ENCODE peak calls at places on chromosomes 6 and 20, in four cellular contexts. One of them, this sample, is unnamed.

GRCh38 chr6:111752476-111752875 is 120.8 kb downstream of the FYN start:
- DNase-seq in cardiac fibroblast: no peak
- DNase-seq in lung: no peak
- DNase-seq in aorta: no peak
- DNase-seq in this sample: no peak

GRCh38 chr6:109944448-109944847 is 33.7 kb upstream of the GPR6 start:
- DNase-seq in cardiac fibroblast: no peak
- DNase-seq in lung: no peak
- DNase-seq in aorta: no peak
- DNase-seq in this sample: no peak

GRCh38 chr6:80245043-80245442 is 138.6 kb downstream of the BCKDHB start:
- DNase-seq in cardiac fibroblast: no peak
- DNase-seq in lung: no peak
- DNase-seq in aorta: no peak
- DNase-seq in this sample: no peak

GRCh38 chr6:147560670-147561069 is 52.2 kb downstream of the SAMD5 start:
- DNase-seq in cardiac fibroblast: no peak
- DNase-seq in lung: no peak
- DNase-seq in aorta: no peak
- DNase-seq in this sample: no peak

GRCh38 chr20:32112862-32113261 is 3.3 kb downstream of the TM9SF4 start:
- DNase-seq in cardiac fibroblast: no peak
- DNase-seq in lung: peak
- DNase-seq in aorta: no peak
- DNase-seq in this sample: no peak

GRCh38 chr6:83193747-83194582 is 808 bp downstream of the RWDD2A start:
- DNase-seq in cardiac fibroblast: peak
- DNase-seq in lung: peak
- DNase-seq in aorta: peak
- DNase-seq in this sample: peak

GRCh38 chr6:116779569-116780164 is 14.1 kb upstream of the FAM162B start:
- DNase-seq in cardiac fibroblast: peak
- DNase-seq in lung: no peak
- DNase-seq in aorta: no peak
- DNase-seq in this sample: no peak

GRCh38 chr6:55082021-55082420 is 92.3 kb upstream of the HCRTR2 start:
- DNase-seq in cardiac fibroblast: no peak
- DNase-seq in lung: no peak
- DNase-seq in aorta: no peak
- DNase-seq in this sample: no peak

GRCh38 chr6:43709654-43710303 is 22.2 kb upstream of the MRPS18A start:
- DNase-seq in cardiac fibroblast: peak
- DNase-seq in lung: no peak
- DNase-seq in aorta: peak
- DNase-seq in this sample: no peak

GRCh38 chr20:5524886-5525285 is 208.1 kb upstream of the PROKR2 start:
- DNase-seq in cardiac fibroblast: no peak
- DNase-seq in lung: no peak
- DNase-seq in aorta: no peak
- DNase-seq in this sample: no peak

GRCh38 chr6:132498638-132499037 is 14.3 kb downstream of the STX7 start:
- DNase-seq in cardiac fibroblast: no peak
- DNase-seq in lung: no peak
- DNase-seq in aorta: no peak
- DNase-seq in this sample: no peak

GRCh38 chr6:37867756-37868446 is 48.4 kb downstream of the ZFAND3 start:
- DNase-seq in cardiac fibroblast: no peak
- DNase-seq in lung: no peak
- DNase-seq in aorta: no peak
- DNase-seq in this sample: no peak

GRCh38 chr20:58140787-58141396 is 87.6 kb downstream of the ANKRD60 start:
- DNase-seq in cardiac fibroblast: no peak
- DNase-seq in lung: no peak
- DNase-seq in aorta: peak
- DNase-seq in this sample: no peak

GRCh38 chr6:73817238-73817637 is 121.2 kb downstream of the CD109 start:
- DNase-seq in cardiac fibroblast: no peak
- DNase-seq in lung: no peak
- DNase-seq in aorta: no peak
- DNase-seq in this sample: no peak
- H3K4me3 ChIP-seq in cardiac fibroblast: no peak
- H3K4me3 ChIP-seq in lung: no peak
- H3K4me3 ChIP-seq in aorta: no peak
- H3K4me3 ChIP-seq in this sample: no peak

GRCh38 chr20:33322456-33322855 is 39.4 kb downstream of the BPIFB1 start:
- DNase-seq in cardiac fibroblast: no peak
- DNase-seq in lung: no peak
- DNase-seq in aorta: no peak
- DNase-seq in this sample: no peak

GRCh38 chr20:33325350-33325749 is 42.3 kb downstream of the BPIFB1 start:
- DNase-seq in cardiac fibroblast: no peak
- DNase-seq in lung: no peak
- DNase-seq in aorta: no peak
- DNase-seq in this sample: no peak

GRCh38 chr20:33328157-33328556 is 45.1 kb downstream of the BPIFB1 start:
- DNase-seq in cardiac fibroblast: no peak
- DNase-seq in lung: no peak
- DNase-seq in aorta: no peak
- DNase-seq in this sample: no peak

GRCh38 chr20:33319986-33320385 is 37.0 kb downstream of the BPIFB1 start:
- DNase-seq in cardiac fibroblast: no peak
- DNase-seq in lung: no peak
- DNase-seq in aorta: no peak
- DNase-seq in this sample: no peak

DNA sequence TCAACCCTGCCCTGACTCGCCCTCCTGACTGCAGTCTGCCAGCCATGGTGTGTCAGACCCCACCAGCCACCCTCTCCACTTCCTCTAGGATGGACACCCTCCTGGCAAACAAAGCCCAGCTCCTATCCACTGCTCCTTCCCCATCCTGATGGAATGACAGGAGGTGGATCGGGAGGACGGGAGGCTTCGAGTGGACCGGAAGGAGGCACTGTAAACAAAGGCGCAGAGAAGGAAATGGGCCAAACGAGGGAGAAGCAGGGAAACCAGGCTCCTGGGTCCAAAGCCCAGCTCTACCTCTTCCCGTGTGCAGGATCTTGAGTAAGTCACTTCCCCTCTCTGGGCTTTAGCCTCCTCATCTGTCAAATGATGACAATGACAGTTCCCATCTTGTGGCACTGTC is 40.2 kb downstream of the BPIFB1 start:
- DNase-seq in cardiac fibroblast: no peak
- DNase-seq in lung: no peak
- DNase-seq in aorta: no peak
- DNase-seq in this sample: no peak
- H3K4me3 ChIP-seq in cardiac fibroblast: no peak
- H3K4me3 ChIP-seq in lung: no peak
- H3K4me3 ChIP-seq in aorta: no peak
- H3K4me3 ChIP-seq in this sample: no peak

GRCh38 chr6:12957321-12958051 is 240.9 kb downstream of the PHACTR1 start:
- DNase-seq in cardiac fibroblast: peak
- DNase-seq in lung: peak
- DNase-seq in aorta: peak
- DNase-seq in this sample: peak

GRCh38 chr6:12961761-12962160 is 245.2 kb downstream of the PHACTR1 start:
- DNase-seq in cardiac fibroblast: no peak
- DNase-seq in lung: no peak
- DNase-seq in aorta: no peak
- DNase-seq in this sample: no peak

GRCh38 chr6:12958052-12958706 is 241.6 kb downstream of the PHACTR1 start:
- DNase-seq in cardiac fibroblast: peak
- DNase-seq in lung: no peak
- DNase-seq in aorta: no peak
- DNase-seq in this sample: no peak

GRCh38 chr6:12955996-12956395 is 239.4 kb downstream of the PHACTR1 start:
- DNase-seq in cardiac fibroblast: no peak
- DNase-seq in lung: no peak
- DNase-seq in aorta: no peak
- DNase-seq in this sample: no peak

GRCh38 chr6:12956991-12957320 is 240.4 kb downstream of the PHACTR1 start:
- DNase-seq in cardiac fibroblast: no peak
- DNase-seq in lung: no peak
- DNase-seq in aorta: no peak
- DNase-seq in this sample: no peak
- H3K4me3 ChIP-seq in cardiac fibroblast: peak
- H3K4me3 ChIP-seq in lung: peak
- H3K4me3 ChIP-seq in aorta: peak
- H3K4me3 ChIP-seq in this sample: peak

DNA sequence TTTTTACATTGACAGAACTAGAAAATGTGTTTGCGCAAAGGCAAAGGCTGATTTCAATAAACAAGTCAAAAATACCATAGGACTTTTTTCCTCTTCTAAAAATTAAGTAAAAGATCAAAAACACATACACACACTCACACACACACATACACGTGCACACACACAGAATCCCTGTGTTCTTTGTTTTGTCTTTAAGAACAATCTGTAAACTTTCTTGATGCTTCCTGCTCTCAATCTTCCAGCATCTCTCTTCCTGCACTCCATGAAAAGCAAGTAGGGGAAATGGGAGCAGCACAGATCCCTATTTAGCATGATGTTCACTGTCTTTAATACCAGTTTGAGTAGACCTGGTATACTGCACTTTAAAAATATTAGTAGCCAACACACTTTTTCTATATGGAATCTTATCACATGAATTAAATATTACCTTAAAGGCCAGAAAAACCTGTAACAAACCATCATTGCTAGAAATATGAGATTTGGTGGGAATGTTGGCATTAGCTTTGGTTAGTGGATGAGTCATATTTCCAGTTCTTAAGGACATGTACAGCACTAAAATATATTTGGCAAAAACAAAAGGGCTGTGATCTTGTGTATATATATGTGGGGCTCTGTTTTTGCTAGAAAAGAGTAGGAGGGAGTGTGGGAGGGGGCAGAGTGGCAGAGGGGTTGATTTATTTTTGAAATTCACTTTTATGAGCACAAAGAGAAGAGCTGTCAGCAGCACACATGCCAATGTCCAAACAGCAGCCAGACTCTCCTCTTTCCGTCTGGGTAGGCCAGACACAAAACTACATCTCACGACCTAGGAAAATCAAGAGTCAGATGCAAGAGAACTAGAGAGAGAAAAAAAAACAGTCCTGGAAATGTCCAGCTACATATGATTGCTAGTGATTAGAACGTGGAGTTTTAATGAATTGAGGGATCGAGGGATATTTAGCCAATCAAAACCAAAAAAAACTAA is 4.6 kb downstream of the PTPRK start:
- DNase-seq in cardiac fibroblast: peak
- DNase-seq in lung: no peak
- DNase-seq in aorta: no peak
- DNase-seq in this sample: no peak
- H3K4me3 ChIP-seq in cardiac fibroblast: no peak
- H3K4me3 ChIP-seq in lung: no peak
- H3K4me3 ChIP-seq in aorta: no peak
- H3K4me3 ChIP-seq in this sample: no peak

DNA sequence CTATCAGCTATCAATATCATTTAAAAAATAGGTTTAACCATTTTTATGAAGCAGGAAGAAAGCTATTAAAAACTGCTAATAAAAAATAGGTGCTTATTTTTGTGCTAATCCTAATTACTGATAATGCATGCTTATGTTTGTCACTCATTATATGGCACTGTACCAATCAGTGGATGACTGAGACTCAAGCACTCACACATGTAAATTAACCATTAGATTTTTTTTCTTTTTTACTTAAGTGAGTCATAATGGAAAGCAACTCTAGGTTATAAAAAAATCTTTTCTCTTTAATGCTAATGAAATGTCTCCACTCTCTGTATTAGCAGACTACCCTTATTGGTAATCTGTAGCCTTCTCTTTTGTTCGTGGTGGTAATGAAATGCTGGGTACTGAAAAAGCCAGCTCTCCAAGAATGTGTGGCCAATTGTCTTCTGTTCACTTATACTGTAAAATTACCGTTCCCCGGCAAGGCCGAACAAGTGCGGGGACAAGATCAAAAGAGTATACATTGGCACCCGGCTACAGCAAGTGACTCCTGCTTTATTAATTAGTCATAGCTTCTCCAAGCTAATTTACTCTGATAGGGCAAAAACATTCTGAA is 69.0 kb downstream of the AFG1L start:
- DNase-seq in cardiac fibroblast: no peak
- DNase-seq in lung: no peak
- DNase-seq in aorta: no peak
- DNase-seq in this sample: no peak
- H3K4me3 ChIP-seq in cardiac fibroblast: no peak
- H3K4me3 ChIP-seq in lung: no peak
- H3K4me3 ChIP-seq in aorta: no peak
- H3K4me3 ChIP-seq in this sample: no peak

DNA sequence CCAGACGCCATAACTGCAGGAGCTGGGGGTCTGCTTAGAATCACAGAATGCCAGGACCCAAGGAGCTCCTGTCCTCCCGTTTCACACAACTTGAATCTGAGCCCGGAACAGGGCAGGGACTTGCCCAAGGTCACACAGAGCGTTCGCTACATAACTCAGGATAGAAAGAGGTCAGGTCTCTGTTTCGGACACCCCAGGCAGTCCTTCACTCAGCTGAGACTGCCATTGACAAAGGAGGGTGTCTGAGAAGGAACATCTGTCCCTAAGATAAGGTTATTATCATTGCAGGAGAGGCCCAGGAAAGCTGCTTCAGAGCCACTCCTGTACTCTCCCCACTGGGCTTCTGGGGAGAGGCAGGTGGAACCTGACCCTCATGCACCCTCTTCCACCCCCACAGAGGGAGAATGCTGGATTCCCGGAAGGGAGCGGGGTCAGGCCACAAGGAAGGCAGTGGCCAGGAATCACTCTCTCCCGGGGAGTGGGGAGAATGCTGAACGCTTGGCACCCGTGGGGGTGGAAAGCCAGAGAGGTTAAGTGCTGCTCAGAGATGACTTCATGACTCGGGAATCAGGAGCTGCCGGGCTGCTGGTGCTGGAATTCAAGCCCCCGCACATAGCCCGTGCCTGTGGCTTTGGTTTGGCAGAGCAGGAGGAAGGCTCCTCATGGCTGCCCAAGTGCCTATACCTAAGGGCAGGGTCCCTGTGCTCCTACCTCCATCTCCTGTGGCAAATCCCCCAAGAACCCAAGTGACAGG is 10.7 kb downstream of the SDC4 start:
- DNase-seq in cardiac fibroblast: peak
- DNase-seq in lung: peak
- DNase-seq in aorta: peak
- DNase-seq in this sample: peak
- H3K4me3 ChIP-seq in cardiac fibroblast: no peak
- H3K4me3 ChIP-seq in lung: no peak
- H3K4me3 ChIP-seq in aorta: no peak
- H3K4me3 ChIP-seq in this sample: no peak

GRCh38 chr6:125222531-125223455 is 69.2 kb downstream of the TPD52L1 start:
- DNase-seq in cardiac fibroblast: no peak
- DNase-seq in lung: no peak
- DNase-seq in aorta: no peak
- DNase-seq in this sample: no peak
- H3K4me3 ChIP-seq in cardiac fibroblast: no peak
- H3K4me3 ChIP-seq in lung: no peak
- H3K4me3 ChIP-seq in aorta: no peak
- H3K4me3 ChIP-seq in this sample: no peak

This sample was measured in right lobe of liver.